ENCODE peak calls at places on chromosomes 6 and 20, in six cellular contexts. E is endothelial cell of umbilical vein, N is keratinocyte, A is PC-3, K is PC-9, I is HepG2. J is an unnamed sample. For H3K79me2, the result is how much of the 10 kb centered on the place peaks cover.

GRCh38 chr6:40960784-40961430 is 78.1 kb downstream of the UNC5CL start:
- DNase-seq in E (no peak), N (no peak), A (peak), K (no peak), I (peak), J (no peak)

GRCh38 chr6:12348530-12349511 is 58.7 kb downstream of the EDN1 start:
- DNase-seq in E (peak), N (peak), A (peak), K (peak), I (peak), J (no peak)

GRCh38 chr6:135657207-135657606 is 159.7 kb upstream of the AHI1 start:
- DNase-seq in E (no peak), N (no peak), A (no peak), K (no peak), I (no peak), J (no peak)

GRCh38 chr6:19839237-19839546 is 2.0 kb downstream of the ID4 start:
- DNase-seq in E (no peak), N (no peak), A (no peak), K (no peak), I (no peak), J (no peak)

GRCh38 chr6:21381336-21381963 is 212.1 kb upstream of the SOX4 start:
- DNase-seq in E (no peak), N (no peak), A (peak), K (peak), I (peak), J (no peak)

GRCh38 chr20:51569815-51570741 is 27.6 kb upstream of the NFATC2 start:
- DNase-seq in E (peak), N (no peak), A (peak), K (peak), I (peak), J (no peak)

GRCh38 chr6:56387621-56388413 is 140.4 kb upstream of the COL21A1 start:
- DNase-seq in E (no peak), N (no peak), A (peak), K (no peak), I (peak), J (no peak)

GRCh38 chr6:165831812-165832470 is 168.9 kb upstream of the PDE10A start:
- DNase-seq in E (no peak), N (no peak), A (no peak), K (no peak), I (no peak), J (no peak)

GRCh38 chr6:25369450-25370086 is 90.4 kb downstream of the CARMIL1 start:
- DNase-seq in E (no peak), N (no peak), A (no peak), K (no peak), I (peak), J (peak)

GRCh38 chr6:32416031-32416430 is 9.1 kb upstream of the BTNL2 start:
- DNase-seq in E (peak), N (no peak), A (no peak), K (no peak), I (no peak), J (no peak)

GRCh38 chr6:134169881-134170486 is 117.6 kb upstream of the SLC2A12 start:
- DNase-seq in E (no peak), N (no peak), A (no peak), K (peak), I (no peak), J (no peak)

GRCh38 chr6:109690373-109690739 is 646 bp downstream of the AK9 start:
- DNase-seq in E (no peak), N (no peak), A (peak), K (no peak), I (peak), J (peak)

GRCh38 chr6:105560611-105561066 is 157.8 kb upstream of the PREP start:
- DNase-seq in E (no peak), N (no peak), A (peak), K (no peak), I (no peak), J (no peak)

GRCh38 chr6:170575250-170575649 is 9.2 kb downstream of the PDCD2 start:
- DNase-seq in E (peak), N (no peak), A (peak), K (no peak), I (peak), J (no peak)

DNA sequence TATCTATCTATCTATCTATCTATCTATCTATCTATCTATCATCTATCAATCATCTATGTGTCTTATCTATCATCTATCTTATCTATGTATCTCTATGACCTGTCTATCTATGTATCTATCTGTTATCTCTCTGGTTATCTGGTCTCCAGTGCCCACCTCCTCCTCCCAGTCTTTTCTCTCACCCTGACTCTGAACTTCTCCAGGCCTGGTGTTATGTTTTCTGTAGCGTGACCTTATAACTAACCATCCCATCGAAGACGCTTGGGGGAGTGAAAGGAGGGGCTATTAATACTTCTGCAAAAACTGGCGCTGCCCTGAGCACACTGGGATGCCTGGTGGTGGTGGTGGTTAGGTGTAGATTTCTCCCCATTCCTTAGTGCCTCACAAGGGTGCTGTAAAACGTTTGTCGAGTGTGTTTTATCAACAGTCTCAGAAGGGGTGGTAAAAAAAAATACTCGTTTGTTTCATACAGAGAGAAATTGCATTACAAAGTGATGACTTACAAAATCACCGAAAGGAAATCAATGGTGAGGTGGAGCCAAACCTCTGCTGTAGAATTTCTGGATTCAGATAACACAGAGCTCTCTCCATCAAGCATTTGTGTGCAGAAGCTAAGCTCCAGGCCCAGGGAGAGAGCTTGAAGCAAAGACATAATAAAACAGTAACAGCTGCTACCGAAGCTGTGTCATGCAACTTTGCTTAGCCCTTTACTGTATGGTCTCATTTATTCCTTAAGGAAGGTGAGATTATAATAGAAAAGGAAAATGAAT is 156.1 kb downstream of the BCAS1 start:
- DNase-seq in E (no peak), N (no peak), A (peak), K (no peak), I (no peak), J (no peak)
- H2AFZ ChIP-seq in E (peak), N (peak), A (peak), K (peak), I (peak), J (peak)

GRCh38 chr20:62158541-62158940 is 15.0 kb downstream of the SS18L1 start:
- DNase-seq in E (no peak), N (no peak), A (no peak), K (no peak), I (no peak), J (no peak)

GRCh38 chr20:62160253-62160652 is 16.7 kb downstream of the SS18L1 start:
- DNase-seq in E (no peak), N (no peak), A (no peak), K (no peak), I (no peak), J (no peak)

GRCh38 chr20:62158088-62158400 is 14.5 kb downstream of the SS18L1 start:
- DNase-seq in E (no peak), N (no peak), A (no peak), K (no peak), I (no peak), J (no peak)

GRCh38 chr20:62159835-62160234 is 16.3 kb downstream of the SS18L1 start:
- DNase-seq in E (no peak), N (peak), A (peak), K (peak), I (no peak), J (no peak)

DNA sequence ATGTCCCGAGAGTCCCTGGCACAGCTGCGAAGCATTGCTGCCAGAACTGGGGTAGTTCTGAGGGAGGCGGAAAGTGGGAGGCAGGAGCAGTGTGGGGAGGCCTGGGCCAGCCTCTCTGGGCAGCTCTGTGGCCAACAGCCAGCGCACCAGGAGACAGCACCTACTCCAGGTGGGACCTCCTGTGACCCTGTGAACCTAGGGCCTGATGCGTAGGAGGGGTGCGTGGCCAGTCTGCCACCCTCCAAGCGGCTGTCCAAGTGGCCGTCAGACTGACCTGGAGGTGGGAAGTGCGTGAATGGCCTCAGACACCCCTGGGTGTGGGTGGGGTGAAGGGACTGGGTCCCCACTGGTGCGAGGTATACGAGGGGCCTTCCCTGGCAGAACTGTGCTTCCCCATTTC is 15.5 kb downstream of the SS18L1 start:
- DNase-seq in E (no peak), N (no peak), A (no peak), K (no peak), I (no peak), J (no peak)
- H3K79me2 ChIP-seq in E (under half), N (under half), A (under half), K (under half), I (half or more), J (under half)

GRCh38 chr20:57898332-57898731 is 188.5 kb upstream of the PMEPA1 start:
- DNase-seq in E (no peak), N (no peak), A (no peak), K (no peak), I (no peak), J (no peak)
- TF ChIP-seq EZH2 in E (no peak), N (no peak), A (no peak), K (no peak), I (no peak), J (no peak)

GRCh38 chr6:150969901-150970300 is 104.4 kb downstream of the MTHFD1L start:
- DNase-seq in E (no peak), N (no peak), A (no peak), K (no peak), I (no peak), J (no peak)

GRCh38 chr6:150967910-150968309 is 102.4 kb downstream of the MTHFD1L start:
- DNase-seq in E (no peak), N (no peak), A (no peak), K (no peak), I (no peak), J (no peak)

GRCh38 chr6:150967381-150967780 is 101.9 kb downstream of the MTHFD1L start:
- DNase-seq in E (no peak), N (no peak), A (no peak), K (no peak), I (no peak), J (no peak)

GRCh38 chr6:150975136-150975535 is 109.6 kb downstream of the MTHFD1L start:
- DNase-seq in E (no peak), N (no peak), A (no peak), K (no peak), I (no peak), J (no peak)

GRCh38 chr6:150971230-150971629 is 105.7 kb downstream of the MTHFD1L start:
- DNase-seq in E (no peak), N (no peak), A (no peak), K (no peak), I (no peak), J (no peak)
- H2AFZ ChIP-seq in E (no peak), N (no peak), A (no peak), K (no peak), I (no peak), J (no peak)

DNA sequence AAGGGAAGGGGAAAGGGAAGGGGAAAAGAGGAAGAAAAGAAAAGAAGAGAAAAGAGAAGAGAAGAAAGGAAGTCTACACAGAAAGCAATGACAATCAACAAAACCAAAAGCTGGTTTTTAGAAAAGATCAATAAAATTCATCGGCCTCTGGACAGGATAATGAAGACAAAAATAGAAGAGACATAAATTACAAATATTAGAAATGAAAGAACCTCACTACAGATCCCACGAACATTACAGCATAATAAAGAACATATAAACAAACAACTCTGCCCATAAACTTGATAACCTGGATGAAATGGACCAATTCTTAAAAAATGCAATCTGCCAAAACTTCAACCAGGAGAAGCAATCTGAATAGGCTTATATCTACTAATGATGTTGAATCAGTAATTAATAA is 20.7 kb upstream of the ASF1A start:
- DNase-seq in E (no peak), N (no peak), A (no peak), K (no peak), I (no peak), J (no peak)
- H3K79me2 ChIP-seq in E (under half), N (under half), A (under half), K (under half), I (under half), J (under half)

DNA sequence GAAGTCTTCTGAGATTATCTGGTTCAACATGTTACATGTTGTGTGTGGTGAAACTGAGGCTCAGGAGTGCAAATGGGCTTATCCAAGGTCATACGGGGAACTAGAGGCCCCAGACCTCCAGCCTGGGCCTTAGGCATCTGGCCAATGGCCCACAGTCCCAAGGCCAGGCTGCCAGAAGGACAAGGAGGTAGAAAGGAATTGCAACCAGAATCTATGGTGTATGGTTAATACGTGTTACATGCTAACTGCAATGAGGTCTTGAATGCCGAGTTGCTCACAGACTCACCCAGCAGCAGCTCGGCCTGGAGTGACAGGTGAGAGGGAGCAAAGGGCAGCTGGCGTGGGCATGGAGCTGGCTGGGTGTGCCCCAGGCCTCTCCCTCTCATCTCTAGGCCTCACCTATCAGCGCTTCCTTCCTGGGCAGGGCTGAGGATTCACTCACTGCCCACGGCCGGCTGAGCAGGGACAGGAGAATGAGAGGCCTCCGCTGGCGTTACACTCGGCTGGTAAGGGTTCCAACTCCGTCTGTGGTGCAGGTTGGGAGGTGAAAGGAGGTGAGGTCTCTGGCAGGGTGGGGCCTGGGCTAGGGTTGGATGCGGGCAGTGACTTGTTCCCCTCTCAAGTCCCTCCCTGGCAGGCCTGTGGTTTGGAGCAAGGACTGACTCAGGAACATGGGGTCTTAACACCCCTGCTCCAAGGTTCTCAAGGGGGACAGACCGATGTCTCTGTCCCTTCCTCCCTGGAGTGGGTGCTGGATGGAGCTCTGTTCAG is at the start of gene TLDC2:
- DNase-seq in E (no peak), N (no peak), A (no peak), K (no peak), I (peak), J (no peak)
- TF ChIP-seq EZH2 in E (no peak), N (no peak), A (no peak), K (no peak), I (no peak), J (no peak)

GRCh38 chr6:131134220-131134831 is 941 bp upstream of the AKAP7 start:
- DNase-seq in E (no peak), N (no peak), A (no peak), K (no peak), I (no peak), J (no peak)
- H2AFZ ChIP-seq in E (peak), N (no peak), A (peak), K (peak), I (peak), J (no peak)

DNA sequence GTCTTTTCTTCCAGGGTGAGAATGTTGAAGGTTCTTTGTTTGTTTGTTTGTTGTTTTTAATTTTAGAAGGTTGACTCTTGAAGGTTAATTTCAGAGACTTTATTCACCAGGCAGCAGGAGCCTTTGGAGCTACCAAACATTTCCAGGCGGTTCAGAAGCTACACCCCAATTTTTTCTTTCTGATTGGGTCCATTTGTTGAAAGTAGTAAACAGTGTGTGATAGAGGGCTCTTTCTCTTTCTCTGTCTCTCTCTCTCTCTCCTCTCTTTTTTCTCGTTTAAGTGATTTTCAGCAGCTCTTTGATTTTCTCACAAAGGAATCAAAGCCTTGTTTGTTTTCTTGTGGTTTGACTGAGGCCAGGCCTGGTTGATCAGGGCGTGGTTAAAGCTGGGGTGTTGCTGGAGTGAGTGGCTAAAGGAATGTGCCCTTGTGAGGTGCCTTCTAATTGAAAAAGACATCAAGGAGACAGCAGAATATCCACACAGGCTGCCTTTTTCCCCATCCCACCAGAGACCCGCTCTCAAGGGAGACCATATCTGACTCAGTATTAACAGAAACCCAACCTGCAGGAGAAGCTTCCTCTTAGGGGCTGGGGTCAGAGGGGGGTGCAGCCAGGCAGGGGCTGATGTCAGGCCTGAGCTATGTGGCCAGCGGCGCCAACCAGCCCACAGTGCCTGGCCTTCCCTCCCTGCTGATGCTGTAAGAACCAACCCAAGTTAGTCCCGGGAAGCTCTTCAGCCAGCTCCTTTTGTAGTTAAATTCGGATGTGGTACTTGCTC is 40.4 kb upstream of the NAA20 start:
- DNase-seq in E (peak), N (no peak), A (peak), K (peak), I (peak), J (peak)
- H3K79me2 ChIP-seq in E (under half), N (half or more), A (half or more), K (half or more), I (under half), J (under half)

GRCh38 chr20:25148181-25148981 is 47.1 kb upstream of the ENTPD6 start:
- DNase-seq in E (peak), N (no peak), A (no peak), K (no peak), I (no peak), J (peak)
- TF ChIP-seq EZH2 in E (peak), N (no peak), A (no peak), K (no peak), I (no peak), J (no peak)